ENCODE peak calls at places on chromosomes 4 and X, in eight cellular contexts. Z, W, G, O, F, T, J and X are unnamed samples.

GRCh38 chr4:83917572-83917971 is 381.7 kb downstream of the GPAT3 start:
- DNase-seq in Z (no peak), W (no peak), G (peak), O (no peak), F (no peak), T (no peak), J (no peak), X (no peak)

GRCh38 chrX:56805399-56805798 is 76.4 kb downstream of the NBDY start:
- DNase-seq in Z (no peak), W (no peak), G (no peak), O (no peak), F (no peak), T (peak), J (no peak), X (no peak)

GRCh38 chrX:153474718-153475117 is 4.3 kb upstream of the HAUS7 start:
- DNase-seq in Z (peak), W (peak), G (peak), O (peak), F (peak), T (peak), J (peak), X (peak)

GRCh38 chrX:136495043-136495442 is 2.3 kb upstream of the HTATSF1 start:
- DNase-seq in Z (no peak), W (no peak), G (no peak), O (no peak), F (no peak), T (no peak), J (no peak), X (no peak)

GRCh38 chr4:166198041-166198440 is 325.0 kb downstream of the TLL1 start:
- DNase-seq in Z (no peak), W (no peak), G (no peak), O (no peak), F (no peak), T (no peak), J (no peak), X (no peak)

GRCh38 chrX:3231766-3232165 is 114.7 kb downstream of the MXRA5 start:
- DNase-seq in Z (no peak), W (no peak), G (peak), O (no peak), F (no peak), T (no peak), J (no peak), X (no peak)

GRCh38 chrX:153765138-153766079 is 1.4 kb downstream of the PLXNB3 start:
- DNase-seq in Z (no peak), W (peak), G (no peak), O (no peak), F (no peak), T (peak), J (no peak), X (no peak)

GRCh38 chr4:629636-629915 is 4.2 kb downstream of the PDE6B start:
- DNase-seq in Z (no peak), W (no peak), G (no peak), O (no peak), F (no peak), T (no peak), J (no peak), X (no peak)

GRCh38 chr4:8345053-8345945 is 75.7 kb downstream of the HTRA3 start:
- DNase-seq in Z (no peak), W (no peak), G (no peak), O (no peak), F (no peak), T (peak), J (no peak), X (no peak)

GRCh38 chr4:45036677-45037076 is 310.3 kb upstream of the GNPDA2 start:
- DNase-seq in Z (peak), W (no peak), G (no peak), O (no peak), F (no peak), T (no peak), J (no peak), X (no peak)

GRCh38 chr4:53929955-53930798 is 134.2 kb downstream of the CHIC2 start:
- DNase-seq in Z (peak), W (peak), G (peak), O (peak), F (peak), T (peak), J (peak), X (peak)

GRCh38 chr4:3206439-3207100 is 42.4 kb upstream of the MSANTD1 start:
- DNase-seq in Z (no peak), W (no peak), G (no peak), O (no peak), F (no peak), T (peak), J (no peak), X (no peak)

GRCh38 chrX:19760841-19761512 is 126.4 kb downstream of the SH3KBP1 start:
- DNase-seq in Z (no peak), W (no peak), G (no peak), O (no peak), F (no peak), T (no peak), J (no peak), X (no peak)

GRCh38 chr4:149531861-149532260 is 283.8 kb downstream of the IQCM start:
- DNase-seq in Z (no peak), W (no peak), G (peak), O (no peak), F (no peak), T (no peak), J (no peak), X (no peak)

GRCh38 chr4:139278956-139279722 is 886 bp downstream of the MGARP start:
- DNase-seq in Z (peak), W (no peak), G (peak), O (no peak), F (no peak), T (no peak), J (no peak), X (no peak)

GRCh38 chr4:147351083-147351787 is 129.7 kb upstream of the EDNRA start:
- DNase-seq in Z (no peak), W (no peak), G (peak), O (no peak), F (no peak), T (no peak), J (no peak), X (no peak)

GRCh38 chr4:185726931-185727330 is 85.1 kb downstream of the SORBS2 start:
- DNase-seq in Z (no peak), W (no peak), G (peak), O (no peak), F (no peak), T (no peak), J (no peak), X (no peak)

GRCh38 chr4:77959566-77960338 is 97.1 kb downstream of the MRPL1 start:
- DNase-seq in Z (peak), W (peak), G (peak), O (peak), F (no peak), T (no peak), J (no peak), X (peak)

GRCh38 chr4:118348886-118349285 is 3.9 kb downstream of the PRSS12 start:
- DNase-seq in Z (no peak), W (no peak), G (no peak), O (no peak), F (no peak), T (no peak), J (no peak), X (no peak)

GRCh38 chr4:2256781-2257191 is 5.1 kb downstream of the MXD4 start:
- DNase-seq in Z (no peak), W (no peak), G (no peak), O (no peak), F (no peak), T (peak), J (no peak), X (peak)

GRCh38 chr4:78922207-78922606 is 17.0 kb downstream of the PAQR3 start:
- DNase-seq in Z (peak), W (no peak), G (peak), O (no peak), F (no peak), T (no peak), J (no peak), X (no peak)

GRCh38 chrX:132631579-132632232 is 142.9 kb upstream of the MBNL3 start:
- DNase-seq in Z (peak), W (no peak), G (peak), O (peak), F (no peak), T (no peak), J (no peak), X (peak)

GRCh38 chr4:16783119-16783518 is 115.3 kb downstream of the LDB2 start:
- DNase-seq in Z (peak), W (no peak), G (peak), O (no peak), F (no peak), T (no peak), J (no peak), X (no peak)

GRCh38 chrX:3638280-3638873 is 75.1 kb downstream of the PRKX start:
- DNase-seq in Z (peak), W (peak), G (peak), O (peak), F (peak), T (no peak), J (no peak), X (peak)

GRCh38 chrX:2781226-2781571 is 29.4 kb downstream of the XG start:
- DNase-seq in Z (peak), W (no peak), G (no peak), O (no peak), F (no peak), T (no peak), J (no peak), X (no peak)

GRCh38 chr4:156946508-156947197 is 24.9 kb downstream of the PDGFC start:
- DNase-seq in Z (no peak), W (no peak), G (peak), O (no peak), F (no peak), T (no peak), J (no peak), X (no peak)

GRCh38 chrX:17656035-17656418 is 81.3 kb upstream of the SCML1 start:
- DNase-seq in Z (peak), W (no peak), G (no peak), O (no peak), F (no peak), T (no peak), J (no peak), X (peak)

GRCh38 chrX:134377537-134377936 is 82.4 kb upstream of the HPRT1 start:
- DNase-seq in Z (peak), W (no peak), G (peak), O (no peak), F (no peak), T (no peak), J (no peak), X (no peak)

GRCh38 chr4:152660526-152660925 is 19.3 kb downstream of the TMEM154 start:
- DNase-seq in Z (no peak), W (no peak), G (no peak), O (no peak), F (no peak), T (no peak), J (no peak), X (no peak)

GRCh38 chrX:10900585-10901289 is 210.4 kb upstream of the HCCS start:
- DNase-seq in Z (no peak), W (no peak), G (peak), O (no peak), F (no peak), T (no peak), J (no peak), X (no peak)

GRCh38 chrX:29143356-29143755 is 556.1 kb downstream of the IL1RAPL1 start:
- DNase-seq in Z (no peak), W (no peak), G (peak), O (no peak), F (no peak), T (no peak), J (no peak), X (no peak)

GRCh38 chr4:55398966-55399365 is 3.2 kb downstream of the TMEM165 start:
- DNase-seq in Z (peak), W (no peak), G (no peak), O (no peak), F (no peak), T (no peak), J (no peak), X (no peak)

GRCh38 chr4:1356181-1356998 is 9.4 kb downstream of the UVSSA start:
- DNase-seq in Z (peak), W (peak), G (peak), O (peak), F (peak), T (no peak), J (no peak), X (peak)

GRCh38 chrX:24673424-24673823 is 20.3 kb upstream of the POLA1 start:
- DNase-seq in Z (no peak), W (no peak), G (no peak), O (no peak), F (no peak), T (no peak), J (no peak), X (no peak)

GRCh38 chr4:122117743-122118142 is 34.4 kb upstream of the BLTP1 start:
- DNase-seq in Z (no peak), W (no peak), G (no peak), O (no peak), F (no peak), T (no peak), J (no peak), X (peak)

GRCh38 chr4:41362647-41363383 is 106.1 kb downstream of the UCHL1 start:
- DNase-seq in Z (peak), W (no peak), G (no peak), O (no peak), F (no peak), T (no peak), J (no peak), X (no peak)